ENCODE peak calls at places on chromosomes 6 and 20, in nine cellular contexts. X is GM12878, P is HepG2, V is body of pancreas, O is A549, D is HCT116, W is right lobe of liver, U is upper lobe of left lung, C is heart left ventricle. H is an unnamed sample.
A peak's percentile ranks its signal among the peaks of the same experiment; 100 is the strongest.

GRCh38 chr6:83119742-83120300 is 52.4 kb downstream of the DOP1A start:
- ATAC-seq in X (no peak), P (no peak), V (no peak), O (no peak), D (no peak), W (no peak), U (no peak), C (no peak), H (no peak)

GRCh38 chr6:155974359-155974758 is 518.7 kb upstream of the NOX3 start:
- ATAC-seq in X (no peak), P (no peak), V (no peak), O (no peak), D (no peak), W (no peak), U (no peak), C (no peak), H (no peak)

GRCh38 chr6:46113370-46113769 is 16.4 kb upstream of the ENPP4 start:
- ATAC-seq in X (no peak), P (no peak), V (no peak), O (no peak), D (peak; percentile 93), W (no peak), U (no peak), C (no peak), H (no peak)

GRCh38 chr20:57980526-57980925 is 247.9 kb downstream of the ANKRD60 start:
- ATAC-seq in X (no peak), P (no peak), V (no peak), O (no peak), D (no peak), W (no peak), U (no peak), C (no peak), H (no peak)

GRCh38 chr20:49699200-49699992 is 14.3 kb downstream of the B4GALT5 start:
- ATAC-seq in X (peak; percentile 90), P (no peak), V (no peak), O (peak; percentile 69), D (peak; percentile 76), W (no peak), U (no peak), C (no peak), H (no peak)

GRCh38 chr20:2874456-2874855 is 1.2 kb downstream of the PTPRA start:
- ATAC-seq in X (peak; percentile 9), P (no peak), V (no peak), O (no peak), D (no peak), W (no peak), U (no peak), C (no peak), H (no peak)

GRCh38 chr6:87742106-87742505 is 40.1 kb upstream of the AKIRIN2 start:
- ATAC-seq in X (peak; percentile 81), P (no peak), V (no peak), O (no peak), D (no peak), W (peak; percentile 62), U (no peak), C (no peak), H (no peak)

GRCh38 chr6:42958125-42958524 is 2.4 kb upstream of the GNMT start:
- ATAC-seq in X (no peak), P (no peak), V (no peak), O (no peak), D (no peak), W (no peak), U (no peak), C (no peak), H (no peak)

GRCh38 chr6:44785123-44785522 is 397.6 kb downstream of the CDC5L start:
- ATAC-seq in X (no peak), P (no peak), V (no peak), O (no peak), D (no peak), W (no peak), U (no peak), C (no peak), H (no peak)

GRCh38 chr6:41967312-41968287 is 26.0 kb upstream of the CCND3 start:
- ATAC-seq in X (no peak), P (no peak), V (no peak), O (peak; percentile 91), D (peak; percentile 70), W (no peak), U (peak; percentile 84), C (no peak), H (no peak)

GRCh38 chr20:63657260-63657936 is 714 bp upstream of the RTEL1 start:
- ATAC-seq in X (peak; percentile 10), P (peak; percentile 5), V (no peak), O (no peak), D (no peak), W (no peak), U (no peak), C (no peak), H (no peak)
- H3K4me3 ChIP-seq in X (peak overlapping the region; percentile 93), P (peak overlapping the region; percentile 94), V (peak overlapping the region; percentile 70), O (no peak overlapping the region), D (peak overlapping the region; percentile 82), W (peak overlapping the region; percentile 94), U (peak overlapping the region; percentile 89), C (peak overlapping the region; percentile 76), H (peak overlapping the region; percentile 54)

GRCh38 chr6:73525546-73526330 is 4.9 kb upstream of the EEF1A1 start:
- ATAC-seq in X (no peak), P (no peak), V (no peak), O (no peak), D (no peak), W (no peak), U (no peak), C (no peak), H (no peak)

GRCh38 chr6:73519943-73520687 is 717 bp downstream of the EEF1A1 start:
- ATAC-seq in X (peak; percentile 41), P (peak; percentile 29), V (peak; percentile 16), O (peak; percentile 59), D (peak; percentile 17), W (peak; percentile 41), U (peak; percentile 73), C (peak; percentile 69), H (peak; percentile 43)

GRCh38 chr6:73520688-73521350 is at the start of gene EEF1A1:
- ATAC-seq in X (peak; percentile 75), P (peak; percentile 79), V (peak; percentile 88), O (peak; percentile 80), D (peak; percentile 76), W (peak; percentile 86), U (peak; percentile 98), C (peak; percentile 94), H (peak; percentile 93)

GRCh38 chr6:73523434-73524123 is 2.7 kb upstream of the EEF1A1 start:
- ATAC-seq in X (peak; percentile 56), P (peak; percentile 49), V (peak; percentile 33), O (peak; percentile 52), D (peak; percentile 48), W (peak; percentile 10), U (no peak), C (no peak), H (no peak)

DNA sequence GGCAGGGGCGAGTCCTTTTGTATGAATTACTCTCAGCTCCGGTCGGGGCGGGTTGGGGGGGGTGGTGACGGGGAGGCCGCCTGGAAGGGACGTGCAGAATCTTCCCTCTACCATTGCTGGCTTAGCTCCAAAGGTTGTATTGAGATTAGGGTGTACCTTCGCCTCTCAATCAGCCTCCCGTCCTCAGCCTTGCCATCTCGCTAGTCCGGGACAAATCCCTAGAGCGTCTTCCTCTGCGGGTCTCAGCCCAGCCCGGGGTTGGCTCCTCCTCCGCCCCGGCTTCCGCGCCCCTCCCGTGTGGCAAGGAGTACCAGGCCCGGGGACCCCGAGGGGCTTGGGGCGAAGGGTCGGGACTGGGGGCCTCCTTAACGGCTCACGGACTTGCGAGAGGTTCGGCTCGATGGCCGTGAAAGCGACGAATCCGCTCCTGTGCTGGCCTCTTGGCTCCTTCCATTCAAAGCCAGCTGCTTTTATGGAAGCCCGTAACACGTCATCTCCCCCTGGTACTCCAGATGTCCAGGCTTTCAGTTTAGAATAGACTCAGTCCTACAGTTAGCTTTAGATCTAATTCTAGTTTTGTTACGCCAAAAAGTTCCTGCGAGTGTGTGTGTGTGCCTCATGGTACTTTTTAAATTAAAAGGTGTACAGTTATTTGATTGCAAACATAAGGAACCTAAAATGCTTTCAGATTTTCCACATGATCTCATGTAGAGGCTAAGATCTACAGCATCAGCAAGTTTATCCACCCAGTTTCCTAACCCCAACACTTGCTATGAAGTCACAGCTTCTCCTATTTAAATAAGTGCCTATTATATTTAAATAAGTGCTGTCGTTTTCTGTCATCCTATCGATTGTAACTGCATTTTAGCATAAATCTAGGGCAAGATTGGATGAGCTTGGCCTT is 771 bp upstream of the EEF1A1 start:
- ATAC-seq in X (peak; percentile 47), P (peak; percentile 65), V (peak; percentile 56), O (peak; percentile 76), D (peak; percentile 60), W (peak; percentile 49), U (peak; percentile 84), C (peak; percentile 72), H (peak; percentile 68)
- TF ChIP-seq POLR2A in X (no peak), P (peak; percentile 63), V (peak; percentile 23), O (peak; percentile 36), D (no peak), W (peak; percentile 29), U (peak; percentile 58), C (no peak), H (no peak)

GRCh38 chr20:4076671-4077070 is 61.3 kb upstream of the RNF24 start:
- ATAC-seq in X (no peak), P (no peak), V (peak; percentile 91), O (peak; percentile 16), D (peak; percentile 79), W (no peak), U (no peak), C (no peak), H (peak; percentile 72)
- H3K27ac ChIP-seq in X (no peak overlapping the region), P (no peak overlapping the region), V (no peak overlapping the region), O (no peak overlapping the region), D (peak overlapping the region; percentile 46), W (no peak overlapping the region), U (no peak overlapping the region), C (no peak overlapping the region), H (peak overlapping the region; percentile 47)

GRCh38 chr6:117344444-117345291 is 79.3 kb downstream of the VGLL2 start:
- ATAC-seq in X (peak; percentile 31), P (peak; percentile 73), V (no peak), O (no peak), D (no peak), W (no peak), U (no peak), C (no peak), H (no peak)

GRCh38 chr6:117345292-117345610 is 79.9 kb downstream of the VGLL2 start:
- ATAC-seq in X (peak; percentile 40), P (no peak), V (no peak), O (no peak), D (no peak), W (no peak), U (no peak), C (no peak), H (no peak)

GRCh38 chr6:117351521-117351920 is 74.2 kb downstream of the ROS1 start:
- ATAC-seq in X (no peak), P (no peak), V (no peak), O (no peak), D (no peak), W (peak; percentile 66), U (no peak), C (no peak), H (no peak)

DNA sequence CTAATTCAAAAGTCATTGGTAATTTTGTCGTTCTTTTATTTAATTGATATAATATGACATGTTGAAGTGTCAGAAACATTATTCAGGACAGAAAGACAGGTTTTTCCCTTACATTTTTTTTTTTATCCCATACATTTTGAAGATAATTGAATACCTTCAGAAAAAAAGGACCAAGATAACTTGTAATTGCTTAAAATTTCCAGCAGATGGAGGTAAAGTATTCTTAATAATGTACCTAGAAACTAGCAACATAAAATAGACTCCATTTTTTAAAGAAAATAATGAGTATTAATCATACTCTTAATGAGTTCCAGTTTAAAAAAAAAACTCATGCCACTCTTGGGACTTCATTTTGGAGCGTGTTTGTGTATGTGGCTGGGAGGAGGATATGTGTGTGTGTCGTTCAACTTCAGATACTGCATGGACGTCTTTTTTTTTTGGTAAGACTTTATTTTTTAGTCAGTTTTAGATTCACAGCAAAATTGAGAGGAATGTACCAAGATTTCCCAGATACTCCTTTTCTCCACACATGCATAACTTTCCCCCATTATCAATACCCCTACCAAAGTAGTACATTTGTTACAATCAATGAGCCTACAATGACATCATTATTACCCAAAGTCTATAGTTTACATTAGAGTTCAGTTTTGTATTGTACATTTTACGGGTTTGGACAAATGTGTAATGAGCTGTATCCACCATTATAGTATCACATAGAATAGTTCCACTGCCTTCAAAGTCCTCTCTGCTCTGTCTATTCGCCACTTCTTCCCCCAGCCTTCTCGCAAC is 79.4 kb downstream of the ROS1 start:
- ATAC-seq in X (peak; percentile 63), P (no peak), V (peak; percentile 42), O (peak; percentile 23), D (peak; percentile 36), W (peak; percentile 67), U (no peak), C (no peak), H (no peak)
- H3K4me3 ChIP-seq in X (no peak overlapping the region), P (no peak overlapping the region), V (no peak overlapping the region), O (no peak overlapping the region), D (no peak overlapping the region), W (no peak overlapping the region), U (no peak overlapping the region), C (no peak overlapping the region), H (no peak overlapping the region)